ENCODE peak calls at places on chromosomes 16 and 17, in seven cellular contexts. One of them, this sample, is unnamed.
A peak's percentile ranks its signal among the peaks of the same experiment; 100 is the strongest.

GRCh38 chr17:6843241-6843890 is 11.8 kb upstream of the TEKT1 start:
- DNase-seq in tibial nerve: no peak
- DNase-seq in GM23248: peak; percentile 75
- DNase-seq in HFF-Myc: peak; percentile 16
- DNase-seq in CD8-positive, alpha-beta T cell: no peak
- DNase-seq in coronary artery: no peak
- DNase-seq in NB4: peak; percentile 63
- DNase-seq in this sample: peak; percentile 62

GRCh38 chr17:49015179-49015923 is 18.2 kb downstream of the IGF2BP1 start:
- DNase-seq in coronary artery: no peak
- DNase-seq in tibial nerve: no peak
- DNase-seq in CD8-positive, alpha-beta T cell: no peak
- DNase-seq in NB4: no peak
- DNase-seq in GM23248: no peak
- DNase-seq in HFF-Myc: no peak
- DNase-seq in this sample: no peak

GRCh38 chr16:52090080-52090479 is 456.9 kb downstream of the TOX3 start:
- DNase-seq in tibial nerve: no peak
- DNase-seq in NB4: no peak
- DNase-seq in coronary artery: no peak
- DNase-seq in CD8-positive, alpha-beta T cell: no peak
- DNase-seq in HFF-Myc: no peak
- DNase-seq in GM23248: peak; percentile 54
- DNase-seq in this sample: no peak

GRCh38 chr16:11205754-11206459 is 50.1 kb downstream of the SOCS1 start:
- DNase-seq in GM23248: peak; percentile 43
- DNase-seq in NB4: peak; percentile 52
- DNase-seq in HFF-Myc: no peak
- DNase-seq in coronary artery: no peak
- DNase-seq in CD8-positive, alpha-beta T cell: no peak
- DNase-seq in tibial nerve: no peak
- DNase-seq in this sample: no peak

GRCh38 chr17:38742431-38743308 is 5.5 kb downstream of the PCGF2 start:
- DNase-seq in coronary artery: no peak
- DNase-seq in GM23248: peak; percentile 77
- DNase-seq in CD8-positive, alpha-beta T cell: no peak
- DNase-seq in NB4: no peak
- DNase-seq in tibial nerve: peak; percentile 96
- DNase-seq in HFF-Myc: peak; percentile 93
- DNase-seq in this sample: peak; percentile 93

GRCh38 chr17:20291853-20292252 is 175.5 kb downstream of the LGALS9B start:
- DNase-seq in tibial nerve: no peak
- DNase-seq in NB4: no peak
- DNase-seq in GM23248: no peak
- DNase-seq in HFF-Myc: no peak
- DNase-seq in coronary artery: no peak
- DNase-seq in CD8-positive, alpha-beta T cell: no peak
- DNase-seq in this sample: no peak

GRCh38 chr17:45432405-45433113 is at the start of gene ARHGAP27:
- DNase-seq in coronary artery: no peak
- DNase-seq in HFF-Myc: no peak
- DNase-seq in tibial nerve: no peak
- DNase-seq in GM23248: peak; percentile 52
- DNase-seq in CD8-positive, alpha-beta T cell: no peak
- DNase-seq in NB4: peak; percentile 82
- DNase-seq in this sample: no peak

GRCh38 chr17:7380855-7381683 is at the start of gene TNK1:
- DNase-seq in tibial nerve: no peak
- DNase-seq in coronary artery: no peak
- DNase-seq in HFF-Myc: no peak
- DNase-seq in NB4: no peak
- DNase-seq in CD8-positive, alpha-beta T cell: no peak
- DNase-seq in GM23248: peak; percentile 48
- DNase-seq in this sample: no peak

GRCh38 chr17:4900231-4901107 is 1.1 kb downstream of the C17orf107 start:
- DNase-seq in CD8-positive, alpha-beta T cell: peak; percentile 84
- DNase-seq in HFF-Myc: no peak
- DNase-seq in NB4: no peak
- DNase-seq in tibial nerve: no peak
- DNase-seq in GM23248: no peak
- DNase-seq in coronary artery: peak; percentile 77
- DNase-seq in this sample: no peak

DNA sequence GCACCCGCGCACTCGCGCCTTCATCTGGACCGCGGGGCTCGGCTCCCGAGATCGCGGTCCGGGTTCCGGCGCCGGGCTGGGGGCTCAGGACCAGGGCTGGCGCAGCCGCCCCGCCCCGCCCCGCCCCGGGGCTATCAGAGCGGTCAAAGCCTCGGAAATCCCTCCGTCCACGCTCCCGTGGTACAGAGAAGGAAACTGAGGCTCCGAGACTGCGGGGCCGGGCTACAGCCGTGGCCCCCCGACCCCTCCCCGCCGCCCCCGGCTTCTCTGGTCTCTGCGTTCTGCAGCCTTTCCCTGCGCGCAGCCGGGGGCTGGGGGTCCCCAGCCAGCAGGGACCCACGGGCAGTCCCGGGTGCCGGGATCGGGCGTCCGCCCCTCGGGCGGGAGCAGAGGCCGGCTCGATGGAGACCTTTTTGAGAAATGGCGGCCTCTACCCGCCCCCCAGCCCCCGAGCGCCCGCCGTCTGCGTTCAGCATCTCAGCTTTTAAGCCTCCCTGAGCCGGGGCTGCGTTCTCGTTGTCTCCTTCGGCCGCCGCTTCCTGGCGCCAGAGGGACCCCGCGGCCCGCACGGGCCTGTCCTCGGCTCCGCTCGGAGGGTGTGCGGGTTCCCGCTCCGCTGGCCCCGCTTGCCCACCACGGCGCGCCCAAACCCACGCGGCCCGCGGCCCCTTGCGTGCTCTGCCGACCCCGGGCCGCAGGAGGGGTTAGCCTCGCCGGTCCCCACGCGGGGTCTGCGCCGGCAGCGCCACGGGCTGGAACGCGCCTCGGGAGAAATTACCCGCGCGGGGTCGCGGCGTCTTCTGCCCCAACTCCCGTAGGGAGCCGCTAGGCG is 1.5 kb upstream of the NPTX1 start:
- DNase-seq in HFF-Myc: no peak
- DNase-seq in CD8-positive, alpha-beta T cell: no peak
- DNase-seq in NB4: peak; percentile 45
- DNase-seq in GM23248: peak; percentile 83
- DNase-seq in tibial nerve: no peak
- DNase-seq in coronary artery: no peak
- DNase-seq in this sample: peak; percentile 36
- H3K4me3 ChIP-seq in HFF-Myc: peak overlapping the region; percentile 15
- H3K4me3 ChIP-seq in CD8-positive, alpha-beta T cell: peak overlapping the region; percentile 37
- H3K4me3 ChIP-seq in NB4: no peak overlapping the region
- H3K4me3 ChIP-seq in GM23248: peak overlapping the region; percentile 49
- H3K4me3 ChIP-seq in tibial nerve: no peak overlapping the region
- H3K4me3 ChIP-seq in coronary artery: peak overlapping the region; percentile 67
- H3K4me3 ChIP-seq in this sample: no peak overlapping the region

GRCh38 chr16:85513649-85514048 is 99.5 kb upstream of the GSE1 start:
- DNase-seq in NB4: no peak
- DNase-seq in GM23248: no peak
- DNase-seq in tibial nerve: no peak
- DNase-seq in HFF-Myc: no peak
- DNase-seq in coronary artery: no peak
- DNase-seq in CD8-positive, alpha-beta T cell: no peak
- DNase-seq in this sample: no peak

GRCh38 chr16:85514601-85515318 is 98.4 kb upstream of the GSE1 start:
- DNase-seq in NB4: no peak
- DNase-seq in HFF-Myc: peak; percentile 72
- DNase-seq in CD8-positive, alpha-beta T cell: no peak
- DNase-seq in tibial nerve: peak; percentile 48
- DNase-seq in GM23248: peak; percentile 95
- DNase-seq in coronary artery: peak; percentile 90
- DNase-seq in this sample: peak; percentile 91

GRCh38 chr16:85515830-85516397 is 97.2 kb upstream of the GSE1 start:
- DNase-seq in GM23248: peak; percentile 26
- DNase-seq in CD8-positive, alpha-beta T cell: no peak
- DNase-seq in HFF-Myc: no peak
- DNase-seq in NB4: no peak
- DNase-seq in tibial nerve: no peak
- DNase-seq in coronary artery: no peak
- DNase-seq in this sample: no peak

GRCh38 chr16:85514295-85514600 is 98.9 kb upstream of the GSE1 start:
- DNase-seq in tibial nerve: no peak
- DNase-seq in GM23248: no peak
- DNase-seq in CD8-positive, alpha-beta T cell: no peak
- DNase-seq in HFF-Myc: no peak
- DNase-seq in coronary artery: no peak
- DNase-seq in NB4: no peak
- DNase-seq in this sample: no peak

GRCh38 chr16:85515319-85515745 is 97.8 kb upstream of the GSE1 start:
- DNase-seq in HFF-Myc: no peak
- DNase-seq in GM23248: no peak
- DNase-seq in CD8-positive, alpha-beta T cell: no peak
- DNase-seq in NB4: no peak
- DNase-seq in tibial nerve: no peak
- DNase-seq in coronary artery: no peak
- DNase-seq in this sample: no peak
- H3K4me3 ChIP-seq in HFF-Myc: peak overlapping the region; percentile 21
- H3K4me3 ChIP-seq in GM23248: peak overlapping the region; percentile 63
- H3K4me3 ChIP-seq in CD8-positive, alpha-beta T cell: no peak overlapping the region
- H3K4me3 ChIP-seq in NB4: no peak overlapping the region
- H3K4me3 ChIP-seq in tibial nerve: no peak overlapping the region
- H3K4me3 ChIP-seq in coronary artery: peak overlapping the region; percentile 53
- H3K4me3 ChIP-seq in this sample: no peak overlapping the region

GRCh38 chr16:56237451-56237930 is 46.2 kb downstream of the GNAO1 start:
- DNase-seq in HFF-Myc: no peak
- DNase-seq in CD8-positive, alpha-beta T cell: no peak
- DNase-seq in GM23248: no peak
- DNase-seq in tibial nerve: peak; percentile 26
- DNase-seq in coronary artery: peak; percentile 24
- DNase-seq in NB4: no peak
- DNase-seq in this sample: no peak
- H3K4me3 ChIP-seq in HFF-Myc: no peak overlapping the region
- H3K4me3 ChIP-seq in CD8-positive, alpha-beta T cell: no peak overlapping the region
- H3K4me3 ChIP-seq in GM23248: no peak overlapping the region
- H3K4me3 ChIP-seq in tibial nerve: no peak overlapping the region
- H3K4me3 ChIP-seq in coronary artery: no peak overlapping the region
- H3K4me3 ChIP-seq in NB4: no peak overlapping the region
- H3K4me3 ChIP-seq in this sample: no peak overlapping the region

DNA sequence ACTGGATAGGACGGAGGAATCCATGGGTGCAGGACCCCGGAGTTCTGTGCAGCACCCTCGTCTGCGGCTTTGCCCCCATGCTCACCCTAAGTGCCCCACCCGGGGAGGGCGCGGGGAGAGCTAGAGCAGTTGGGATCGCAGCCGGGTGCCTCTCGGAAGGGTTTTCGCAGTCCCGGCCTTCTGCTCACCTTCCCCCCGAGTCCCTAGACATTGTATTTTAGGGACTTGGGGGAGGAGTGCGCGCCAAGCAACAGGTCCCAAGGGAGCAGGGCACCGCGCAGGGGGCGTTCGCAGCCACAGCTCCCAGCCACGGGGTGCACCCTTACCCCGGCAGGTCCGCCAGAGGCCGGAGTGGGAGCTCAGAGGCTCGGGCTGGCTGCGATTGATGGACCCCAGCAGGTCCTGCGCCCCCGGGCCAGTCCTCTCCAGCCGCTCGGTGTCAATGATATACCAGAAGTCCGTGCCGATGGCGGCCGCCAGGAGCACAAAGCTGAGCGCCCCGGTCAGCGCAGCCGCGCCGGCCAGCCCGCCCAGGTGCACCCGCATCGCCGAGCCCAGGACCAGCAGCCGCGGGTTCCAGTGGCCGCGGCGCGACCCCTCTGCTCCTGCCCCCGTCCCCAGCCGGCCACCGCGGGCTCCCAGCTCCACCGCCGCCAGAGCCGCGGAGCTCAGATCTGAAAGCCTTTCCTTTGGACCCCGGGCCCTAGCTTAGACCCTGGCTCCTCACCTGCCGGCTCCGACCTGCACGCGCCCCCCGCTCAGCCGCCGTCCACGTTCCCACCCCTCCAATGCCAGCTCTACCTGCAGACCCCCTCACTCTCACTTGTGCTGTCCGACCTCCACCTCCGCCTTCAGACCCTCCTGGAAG is 784 bp downstream of the TMEM114 start:
- DNase-seq in coronary artery: no peak
- DNase-seq in HFF-Myc: no peak
- DNase-seq in NB4: no peak
- DNase-seq in CD8-positive, alpha-beta T cell: no peak
- DNase-seq in tibial nerve: no peak
- DNase-seq in GM23248: no peak
- DNase-seq in this sample: no peak
- H3K4me3 ChIP-seq in coronary artery: peak overlapping the region; percentile 43
- H3K4me3 ChIP-seq in HFF-Myc: no peak overlapping the region
- H3K4me3 ChIP-seq in NB4: no peak overlapping the region
- H3K4me3 ChIP-seq in CD8-positive, alpha-beta T cell: no peak overlapping the region
- H3K4me3 ChIP-seq in tibial nerve: peak overlapping the region; percentile 6
- H3K4me3 ChIP-seq in GM23248: no peak overlapping the region
- H3K4me3 ChIP-seq in this sample: no peak overlapping the region

GRCh38 chr16:67161595-67162058 is 1.9 kb downstream of the FBXL8 start:
- DNase-seq in tibial nerve: no peak
- DNase-seq in HFF-Myc: no peak
- DNase-seq in NB4: no peak
- DNase-seq in coronary artery: peak; percentile 75
- DNase-seq in CD8-positive, alpha-beta T cell: no peak
- DNase-seq in GM23248: no peak
- DNase-seq in this sample: no peak
- H3K4me3 ChIP-seq in tibial nerve: no peak overlapping the region
- H3K4me3 ChIP-seq in HFF-Myc: peak overlapping the region; percentile 79
- H3K4me3 ChIP-seq in NB4: no peak overlapping the region
- H3K4me3 ChIP-seq in coronary artery: peak overlapping the region; percentile 82
- H3K4me3 ChIP-seq in CD8-positive, alpha-beta T cell: no peak overlapping the region
- H3K4me3 ChIP-seq in GM23248: no peak overlapping the region
- H3K4me3 ChIP-seq in this sample: no peak overlapping the region

DNA sequence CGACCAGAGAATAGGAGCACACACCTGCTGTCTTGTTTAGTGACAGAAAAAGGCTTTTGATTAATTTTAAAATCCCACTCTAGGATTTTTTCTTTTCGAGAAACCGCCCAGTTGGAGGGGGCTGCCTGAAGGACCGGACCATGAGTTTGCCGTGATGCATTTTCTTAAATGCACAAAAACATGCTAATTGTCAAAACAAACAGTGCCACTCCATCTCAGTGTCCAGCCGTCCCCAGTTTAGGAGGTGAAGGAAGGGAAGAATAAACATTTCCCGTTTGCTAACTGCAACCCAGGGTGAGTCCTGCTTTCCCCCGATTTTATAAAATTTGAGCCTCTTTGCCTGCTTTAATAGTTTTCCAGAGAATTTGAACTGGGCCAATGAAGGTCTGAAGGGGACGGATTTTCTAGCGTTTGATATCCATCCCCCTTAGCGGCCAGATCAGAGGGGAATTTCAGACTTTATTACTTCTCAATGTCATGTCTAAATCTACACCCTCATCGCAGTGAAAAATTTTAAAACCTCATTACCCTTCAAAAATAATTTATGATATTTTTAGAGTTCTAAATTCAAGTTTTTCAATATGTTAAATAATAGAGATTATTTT is 3.3 kb downstream of the FOXC2 start:
- DNase-seq in NB4: no peak
- DNase-seq in HFF-Myc: no peak
- DNase-seq in CD8-positive, alpha-beta T cell: no peak
- DNase-seq in GM23248: no peak
- DNase-seq in coronary artery: no peak
- DNase-seq in tibial nerve: no peak
- DNase-seq in this sample: no peak
- H3K4me3 ChIP-seq in NB4: no peak overlapping the region
- H3K4me3 ChIP-seq in HFF-Myc: peak overlapping the region; percentile 71
- H3K4me3 ChIP-seq in CD8-positive, alpha-beta T cell: no peak overlapping the region
- H3K4me3 ChIP-seq in GM23248: peak overlapping the region; percentile 79
- H3K4me3 ChIP-seq in coronary artery: peak overlapping the region; percentile 90
- H3K4me3 ChIP-seq in tibial nerve: peak overlapping the region; percentile 48
- H3K4me3 ChIP-seq in this sample: peak overlapping the region; percentile 99

This sample was measured in astrocyte of the spinal cord.